ENCODE peak calls at places on chromosomes 12 and 14, in seven cellular contexts. D is Panc1, H is PC-3, U is body of pancreas, I is pancreas, S is right lobe of liver, Q is Peyer's patch. X is an unnamed sample. For H3K27me3 and H3K4me1, the result is how much of the 10 kb centered on the place peaks cover.

GRCh38 chr12:954736-955135 is 5.2 kb upstream of the RAD52 start:
- DNase-seq in H (no peak), Q (no peak), U (no peak), I (no peak), D (no peak), S (no peak), X (no peak)

GRCh38 chr12:50637870-50638481 is 125.9 kb upstream of the ATF1 start:
- DNase-seq in H (peak), S (no peak), I (no peak), Q (no peak), U (no peak), D (no peak), X (peak)

GRCh38 chr14:32940066-32940651 is 1.5 kb downstream of the NPAS3 start:
- DNase-seq in D (no peak), I (no peak), H (peak), U (no peak), S (no peak), Q (no peak), X (no peak)

GRCh38 chr14:89773644-89774316 is 180.8 kb downstream of the EFCAB11 start:
- DNase-seq in D (no peak), Q (peak), I (no peak), S (peak), U (peak), H (peak), X (peak)

GRCh38 chr12:110199360-110200123 is 75.4 kb downstream of the IFT81 start:
- DNase-seq in D (no peak), Q (no peak), U (no peak), I (no peak), S (no peak), H (peak), X (peak)

GRCh38 chr14:74349757-74350156 is 1.5 kb downstream of the VRTN start:
- DNase-seq in D (no peak), Q (peak), U (peak), I (peak), S (no peak), H (no peak), X (no peak)

GRCh38 chr12:59500915-59501314 is 94.9 kb upstream of the SLC16A7 start:
- DNase-seq in S (no peak), D (no peak), I (no peak), U (peak), Q (no peak), H (peak), X (no peak)

GRCh38 chr12:120790114-120790513 is 64.5 kb downstream of the ACADS start:
- DNase-seq in I (no peak), U (no peak), D (no peak), S (no peak), H (no peak), Q (no peak), X (no peak)

GRCh38 chr14:59060841-59061240 is 127.6 kb upstream of the DAAM1 start:
- DNase-seq in I (no peak), D (no peak), H (no peak), U (no peak), S (no peak), Q (no peak), X (no peak)

GRCh38 chr12:13887774-13888388 is 93.5 kb downstream of the GRIN2B start:
- DNase-seq in D (no peak), I (no peak), U (no peak), H (no peak), S (no peak), Q (peak), X (no peak)

GRCh38 chr14:55097894-55098560 is 31.0 kb upstream of the LGALS3 start:
- DNase-seq in H (peak), Q (peak), D (no peak), S (peak), I (no peak), U (peak), X (peak)

GRCh38 chr12:24709201-24709600 is 239.7 kb downstream of the BCAT1 start:
- DNase-seq in S (no peak), U (no peak), Q (no peak), I (no peak), D (no peak), H (no peak), X (no peak)

GRCh38 chr12:48917857-48918537 is 7.3 kb downstream of the FKBP11 start:
- DNase-seq in S (no peak), D (no peak), I (no peak), Q (peak), H (no peak), U (no peak), X (peak)

GRCh38 chr12:81570234-81570633 is 188.9 kb downstream of the PPFIA2 start:
- DNase-seq in S (no peak), H (no peak), D (no peak), I (no peak), U (no peak), Q (no peak), X (no peak)

GRCh38 chr14:81366259-81366658 is 33.9 kb downstream of the STON2 start:
- DNase-seq in Q (no peak), H (peak), I (no peak), D (no peak), U (no peak), S (no peak), X (no peak)

GRCh38 chr12:113184098-113184899 is 979 bp downstream of the DDX54 start:
- DNase-seq in D (peak), H (no peak), S (no peak), Q (no peak), U (no peak), I (no peak), X (no peak)

GRCh38 chr12:69502342-69503081 is 32.3 kb downstream of the FRS2 start:
- DNase-seq in D (peak), Q (no peak), U (no peak), I (no peak), S (no peak), H (peak), X (no peak)

GRCh38 chr14:105086833-105087307 is 21.6 kb upstream of the GPR132 start:
- DNase-seq in D (no peak), S (peak), Q (peak), H (peak), U (peak), I (peak), X (peak)

GRCh38 chr12:89211456-89211855 is 140.8 kb downstream of the DUSP6 start:
- DNase-seq in U (no peak), S (no peak), D (no peak), Q (no peak), I (no peak), H (peak), X (no peak)

GRCh38 chr12:55901881-55902490 is 25.7 kb downstream of the PYM1 start:
- DNase-seq in Q (no peak), I (no peak), S (no peak), U (no peak), H (no peak), D (no peak), X (no peak)

GRCh38 chr12:111105294-111105693 is 184.9 kb upstream of the MYL2 start:
- DNase-seq in H (no peak), Q (no peak), I (no peak), S (no peak), D (no peak), U (no peak), X (no peak)

GRCh38 chr12:32896438-32897275 is at the start of gene PKP2:
- DNase-seq in U (peak), I (peak), Q (peak), S (peak), H (peak), D (no peak), X (peak)

GRCh38 chr12:67517181-67517887 is 131.2 kb upstream of the DYRK2 start:
- DNase-seq in H (peak), U (peak), Q (no peak), D (no peak), S (no peak), I (peak), X (no peak)

GRCh38 chr12:93130371-93131049 is 201.4 kb upstream of the EEA1 start:
- DNase-seq in U (no peak), I (no peak), Q (no peak), S (no peak), D (no peak), H (no peak), X (peak)

GRCh38 chr12:50740307-50740706 is 23.6 kb upstream of the ATF1 start:
- DNase-seq in D (no peak), U (no peak), Q (no peak), S (no peak), H (no peak), I (no peak), X (no peak)

GRCh38 chr14:100882991-100883788 is 20.3 kb downstream of the RTL1 start:
- DNase-seq in Q (no peak), S (no peak), I (no peak), H (no peak), U (no peak), D (no peak), X (no peak)

GRCh38 chr14:22047105-22047504 is 373.5 kb upstream of the OR4E1 start:
- DNase-seq in Q (no peak), S (no peak), H (peak), D (no peak), U (no peak), I (no peak), X (peak)

GRCh38 chr12:19709889-19710288 is 270.6 kb downstream of the AEBP2 start:
- DNase-seq in I (no peak), U (no peak), S (no peak), H (no peak), D (no peak), Q (no peak), X (no peak)

GRCh38 chr12:13606290-13606689 is 375.1 kb downstream of the GRIN2B start:
- DNase-seq in S (no peak), Q (no peak), I (no peak), D (no peak), H (no peak), U (no peak), X (no peak)

GRCh38 chr12:49662998-49663843 is 39.9 kb downstream of the PRPF40B start:
- DNase-seq in U (peak), Q (peak), D (peak), S (peak), H (peak), I (peak), X (peak)

GRCh38 chr12:132622437-132623071 is 4.0 kb downstream of the P2RX2 start:
- DNase-seq in U (peak), H (peak), D (no peak), I (no peak), S (no peak), Q (no peak), X (no peak)

GRCh38 chr14:23095196-23096108 is at the start of gene C14orf119:
- DNase-seq in U (peak), D (peak), I (peak), S (peak), Q (peak), H (peak), X (peak)

GRCh38 chr14:71394386-71394785 is 487.1 kb downstream of the PCNX1 start:
- DNase-seq in S (no peak), D (no peak), U (no peak), H (no peak), I (no peak), Q (no peak), X (no peak)

GRCh38 chr14:71398450-71398849 is 491.2 kb downstream of the PCNX1 start:
- DNase-seq in Q (no peak), H (no peak), U (no peak), D (no peak), S (no peak), I (no peak), X (no peak)

GRCh38 chr14:71397371-71397770 is 490.1 kb downstream of the PCNX1 start:
- DNase-seq in H (no peak), D (no peak), Q (no peak), S (no peak), I (no peak), U (no peak), X (no peak)

GRCh38 chr14:71396050-71396677 is 488.9 kb downstream of the PCNX1 start:
- DNase-seq in U (no peak), S (no peak), I (no peak), Q (no peak), H (no peak), D (no peak), X (no peak)

GRCh38 chr14:71395151-71395604 is 487.9 kb downstream of the PCNX1 start:
- DNase-seq in Q (no peak), S (no peak), U (no peak), D (no peak), I (no peak), H (no peak), X (no peak)
- TF ChIP-seq CTCF in Q (no peak), S (no peak), U (no peak), D (no peak), I (no peak), H (no peak), X (no peak)

GRCh38 chr14:60724080-60724618 is at the start of gene SIX4:
- DNase-seq in Q (peak), H (peak), S (peak), U (peak), I (peak), D (peak), X (peak)
- H3K27me3 ChIP-seq in Q (under half), H (under half), S (under half), U (under half), I (under half), D (under half), X (under half)

DNA sequence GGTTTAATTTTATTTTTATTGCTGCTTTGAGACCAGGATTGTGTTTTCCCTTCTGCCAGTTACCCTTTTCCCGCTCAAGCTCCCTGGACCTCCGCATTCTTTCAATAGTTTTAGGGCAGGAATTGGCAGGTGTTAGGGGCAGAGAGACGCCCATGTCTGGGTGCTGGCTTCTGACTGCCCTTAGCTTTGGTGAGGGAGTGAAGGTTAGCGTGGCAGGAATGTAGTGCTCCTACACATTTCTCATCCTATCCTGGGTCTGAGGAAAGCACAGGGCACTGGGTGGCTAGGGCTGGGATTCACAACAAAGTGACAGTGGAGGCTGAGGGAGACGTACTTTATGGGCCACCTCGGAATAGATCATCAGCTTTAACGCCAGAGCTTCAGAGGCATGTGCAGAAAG is 428.0 kb downstream of the ZFP36L1 start:
- DNase-seq in U (peak), Q (no peak), D (no peak), I (no peak), H (no peak), S (no peak), X (no peak)
- H3K4me1 ChIP-seq in U (under half), Q (under half), D (under half), I (under half), H (under half), S (under half), X (under half)

GRCh38 chr14:69812725-69813124 is 15.7 kb upstream of the SLC10A1 start:
- DNase-seq in U (no peak), H (peak), D (no peak), Q (no peak), I (no peak), S (no peak), X (no peak)
- TF ChIP-seq CTCF in U (no peak), H (peak), D (peak), Q (peak), I (no peak), S (no peak), X (no peak)

GRCh38 chr14:36515896-36516718 is 3.9 kb downstream of the NKX2-1 start:
- DNase-seq in I (no peak), Q (no peak), U (no peak), D (no peak), S (no peak), H (no peak), X (no peak)
- H3K27me3 ChIP-seq in I (half or more), Q (half or more), U (half or more), D (under half), S (under half), H (half or more), X (under half)

DNA sequence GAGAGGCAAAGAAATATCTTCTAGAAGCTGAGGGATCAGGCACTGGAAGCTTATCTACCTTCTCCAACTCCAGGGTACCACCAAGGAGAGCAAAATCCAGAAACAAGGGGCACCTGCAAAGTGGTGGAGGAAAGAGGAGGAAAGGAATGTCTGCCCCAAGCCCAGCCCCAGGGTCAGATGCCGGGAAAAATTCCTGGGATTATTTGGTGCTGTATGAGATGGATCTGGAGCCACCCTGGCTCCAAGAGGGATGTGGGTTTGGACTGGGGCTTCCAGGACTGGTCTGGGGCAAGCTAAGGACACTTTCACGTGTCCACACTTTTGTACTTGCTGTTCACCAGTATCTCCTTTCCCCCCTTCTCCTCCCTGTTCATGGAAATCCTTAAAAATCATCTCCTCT is 69.8 kb downstream of the DPF3 start:
- DNase-seq in I (no peak), U (no peak), D (no peak), H (no peak), S (no peak), Q (no peak), X (no peak)
- H3K4me1 ChIP-seq in I (under half), U (under half), D (under half), H (under half), S (under half), Q (under half), X (under half)